ENCODE peak calls at places on chromosomes 11 and 22, in six cellular contexts. O is astrocyte of the cerebellum, H is foreskin fibroblast, Z is colonic mucosa, Q is neural progenitor cell, S is HCT116. U is an unnamed sample.

GRCh38 chr22:42001127-42001526 is 2.5 kb downstream of the WBP2NL start:
- DNase-seq in H (peak; percentile 46), S (no peak), O (no peak), Q (no peak), Z (no peak), U (no peak)

GRCh38 chr11:102279641-102280170 is 37.6 kb upstream of the BIRC3 start:
- DNase-seq in H (peak; percentile 79), S (no peak), Q (no peak), Z (peak; percentile 72), O (peak; percentile 68), U (peak; percentile 58)

GRCh38 chr11:107018274-107018901 is at the start of gene GUCY1A2:
- DNase-seq in S (no peak), O (no peak), Z (no peak), Q (peak; percentile 66), H (peak; percentile 41), U (no peak)

GRCh38 chr11:65917077-65917433 is 1.8 kb downstream of the C11orf68 start:
- DNase-seq in S (no peak), Z (no peak), H (no peak), Q (no peak), O (no peak), U (no peak)

GRCh38 chr22:22576244-22576988 is 17.4 kb upstream of the PRAME start:
- DNase-seq in S (peak; percentile 29), Z (peak; percentile 39), Q (peak; percentile 81), O (peak; percentile 3), H (peak; percentile 74), U (peak; percentile 53)

GRCh38 chr11:33735426-33736147 is 636 bp downstream of the CD59 start:
- DNase-seq in O (no peak), Z (peak; percentile 71), H (peak; percentile 49), S (no peak), Q (peak; percentile 59), U (peak; percentile 42)

GRCh38 chr11:3199537-3200295 is 18.9 kb downstream of the MRGPRG start:
- DNase-seq in O (no peak), Q (no peak), Z (no peak), S (no peak), H (no peak), U (no peak)

GRCh38 chr11:2450321-2451041 is 5.7 kb downstream of the KCNQ1 start:
- DNase-seq in Z (no peak), O (no peak), H (no peak), S (no peak), Q (no peak), U (no peak)

GRCh38 chr22:35212020-35212419 is 45.3 kb upstream of the HMGXB4 start:
- DNase-seq in Z (no peak), Q (no peak), S (no peak), H (peak; percentile 23), O (peak; percentile 5), U (peak; percentile 51)

GRCh38 chr11:113473983-113474361 is 1.2 kb downstream of the DRD2 start:
- DNase-seq in Z (no peak), O (no peak), H (no peak), Q (no peak), S (no peak), U (no peak)

GRCh38 chr11:66727282-66727882 is 1.6 kb downstream of the SPTBN2 start:
- DNase-seq in Z (no peak), O (no peak), S (no peak), Q (peak; percentile 65), H (peak; percentile 41), U (peak; percentile 17)

GRCh38 chr11:96023311-96023710 is 99.4 kb upstream of the MTMR2 start:
- DNase-seq in O (no peak), Q (no peak), S (no peak), Z (no peak), H (no peak), U (no peak)

GRCh38 chr11:64918056-64918455 is 1.0 kb upstream of the ATG2A start:
- DNase-seq in Z (no peak), S (no peak), Q (peak; percentile 33), O (peak; percentile 53), H (peak; percentile 81), U (peak; percentile 66)

GRCh38 chr11:65366340-65366773 is 11.8 kb downstream of the TIGD3 start:
- DNase-seq in Q (peak; percentile 85), Z (peak; percentile 53), S (peak; percentile 67), O (peak; percentile 68), H (peak; percentile 84), U (peak; percentile 92)

GRCh38 chr22:21698430-21699329 is 32.9 kb downstream of the PPIL2 start:
- DNase-seq in Q (peak; percentile 51), H (peak; percentile 69), O (no peak), S (no peak), Z (no peak), U (peak; percentile 47)

GRCh38 chr22:25061134-25061533 is 108.6 kb downstream of the KIAA1671 start:
- DNase-seq in O (no peak), Z (no peak), H (no peak), Q (no peak), S (no peak), U (no peak)

GRCh38 chr22:25057013-25057881 is 104.7 kb downstream of the KIAA1671 start:
- DNase-seq in Z (peak; percentile 86), S (peak; percentile 29), H (peak; percentile 37), O (peak; percentile 6), Q (peak; percentile 75), U (peak; percentile 30)

GRCh38 chr22:25060522-25061071 is 108.1 kb downstream of the KIAA1671 start:
- DNase-seq in O (no peak), S (no peak), H (no peak), Z (no peak), Q (no peak), U (no peak)

GRCh38 chr22:25061605-25062377 is 109.3 kb downstream of the KIAA1671 start:
- DNase-seq in Z (no peak), Q (no peak), H (no peak), O (no peak), S (no peak), U (no peak)

DNA sequence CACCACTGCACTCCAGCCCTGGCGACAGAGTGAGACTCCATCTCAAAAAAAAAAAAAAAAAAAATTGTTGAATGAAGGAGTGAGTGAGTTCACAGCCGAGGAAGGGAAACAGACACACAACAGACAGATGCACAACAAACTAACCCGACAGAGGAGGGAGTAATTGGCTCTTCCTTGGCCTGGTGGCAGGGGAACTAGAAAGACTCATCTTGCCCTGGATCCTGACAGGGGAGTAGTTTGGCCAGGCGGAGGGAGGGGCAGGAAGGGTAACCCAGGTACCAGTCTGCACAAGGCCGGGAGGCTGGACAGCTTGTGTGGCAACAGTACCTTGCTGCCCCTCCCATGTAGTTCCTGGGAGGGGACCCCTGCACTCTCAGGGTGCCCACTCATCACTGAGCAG is 106.9 kb downstream of the KIAA1671 start:
- DNase-seq in O (no peak), Q (no peak), Z (no peak), S (no peak), H (no peak), U (no peak)
- TF ChIP-seq CTCF in O (no peak), Q (no peak), Z (no peak), S (no peak), H (no peak), U (no peak)

GRCh38 chr11:71301858-71302533 is 49.6 kb upstream of the SHANK2 start:
- DNase-seq in Z (no peak), H (peak; percentile 9), S (no peak), O (no peak), Q (no peak), U (peak; percentile 29)

GRCh38 chr11:71298016-71298550 is 45.7 kb upstream of the SHANK2 start:
- DNase-seq in Z (peak; percentile 4), O (no peak), H (no peak), S (no peak), Q (no peak), U (no peak)

GRCh38 chr11:71301046-71301857 is 48.9 kb upstream of the SHANK2 start:
- DNase-seq in O (no peak), S (no peak), Q (no peak), Z (peak; percentile 10), H (no peak), U (no peak)

GRCh38 chr11:71300187-71300586 is 47.8 kb upstream of the SHANK2 start:
- DNase-seq in O (no peak), Z (peak; percentile 8), H (peak; percentile 23), S (no peak), Q (no peak), U (peak; percentile 18)

DNA sequence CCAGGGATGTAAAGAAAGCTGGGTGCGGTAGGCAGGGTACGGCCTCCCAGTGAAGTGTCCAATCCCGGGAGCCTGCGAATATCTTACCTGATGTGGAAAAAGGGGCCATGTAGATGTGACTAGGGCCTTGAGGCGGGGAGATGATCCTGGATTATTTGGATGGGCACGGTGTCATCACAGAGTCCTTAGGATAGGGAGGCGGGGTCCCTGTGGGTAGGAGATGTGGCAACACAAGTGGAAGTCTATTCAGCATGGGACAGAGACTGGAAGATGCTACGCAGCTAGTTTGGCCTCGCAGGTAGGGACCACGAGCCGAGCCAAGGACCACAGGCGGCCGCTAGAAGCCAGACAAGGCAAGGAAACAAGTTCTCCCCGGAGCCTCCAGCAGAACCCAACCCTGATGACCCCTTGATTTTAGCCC is 46.4 kb upstream of the SHANK2 start:
- DNase-seq in H (no peak), O (no peak), Z (peak; percentile 13), Q (no peak), S (no peak), U (no peak)
- H3K4me3 ChIP-seq in H (no peak overlapping the region), O (no peak overlapping the region), Z (no peak overlapping the region), Q (no peak overlapping the region), S (peak overlapping the region; percentile 23), U (no peak overlapping the region)

DNA sequence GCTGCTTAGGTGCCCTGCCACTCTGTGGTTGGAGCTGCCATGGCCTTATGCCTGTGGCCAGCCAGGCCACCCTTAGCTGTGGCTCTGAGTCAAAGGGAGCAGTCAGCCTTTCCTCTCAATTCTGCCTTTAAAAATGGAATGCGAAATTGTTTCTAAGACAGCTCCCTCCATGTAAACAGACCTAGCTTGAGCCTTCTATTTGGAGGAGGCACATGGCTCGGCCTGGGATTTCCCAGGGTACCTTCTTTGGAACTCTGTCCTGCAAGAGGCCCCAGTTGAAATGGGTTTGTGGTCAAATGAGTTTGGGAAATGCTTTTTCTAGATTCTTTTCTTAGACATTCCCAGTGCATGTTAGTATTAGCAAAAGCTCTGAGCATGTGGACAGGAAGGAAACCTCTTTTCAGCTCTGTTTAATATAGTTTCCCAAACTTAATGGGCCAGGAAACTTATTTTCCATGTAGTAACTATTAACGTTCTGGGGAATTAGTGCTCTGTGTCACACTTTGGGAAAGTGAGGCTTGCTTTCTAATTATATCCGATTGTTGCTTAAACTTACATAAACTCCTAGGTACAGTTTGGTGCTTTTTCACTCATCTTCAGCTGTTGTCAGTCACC is 7.8 kb downstream of the PHOX2A start:
- DNase-seq in Z (no peak), H (no peak), O (no peak), Q (no peak), S (no peak), U (no peak)
- TF ChIP-seq CTCF in Z (no peak), H (no peak), O (no peak), Q (no peak), S (no peak), U (no peak)

DNA sequence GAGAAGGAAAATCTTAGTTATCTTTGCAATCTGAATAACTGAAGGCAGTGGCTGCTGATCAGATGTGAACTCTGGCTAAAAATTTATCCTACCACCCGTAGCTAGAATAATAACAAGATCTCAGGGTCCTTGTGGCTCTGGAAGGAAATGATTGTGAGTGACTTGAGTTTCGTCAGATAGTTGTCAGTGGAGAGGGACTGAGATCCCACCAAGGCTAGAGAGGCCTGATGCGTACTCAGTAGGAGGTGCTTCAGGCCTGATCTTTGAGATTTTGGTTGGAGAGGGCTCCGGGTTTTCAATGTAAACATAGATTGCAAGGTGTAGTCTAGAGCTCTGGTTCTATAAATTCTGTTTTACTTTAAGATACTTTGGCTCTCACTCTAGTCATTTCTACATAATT is 1.4 kb downstream of the MADD start:
- DNase-seq in Z (no peak), Q (no peak), O (no peak), H (no peak), S (no peak), U (no peak)
- H3K4me3 ChIP-seq in Z (peak overlapping the region; percentile 72), Q (no peak overlapping the region), O (peak overlapping the region; percentile 65), H (peak overlapping the region; percentile 81), S (peak overlapping the region; percentile 59), U (peak overlapping the region; percentile 79)

GRCh38 chr11:69801513-69802335 is 17.5 kb downstream of the FGF3 start:
- DNase-seq in Z (peak; percentile 30), Q (peak; percentile 71), S (peak; percentile 64), O (no peak), H (no peak), U (peak; percentile 7)
- TF ChIP-seq CTCF in Z (peak; percentile 67), Q (peak; percentile 83), S (peak; percentile 98), O (peak; percentile 86), H (peak; percentile 72), U (peak; percentile 86)